ENCODE peak calls at places on chromosome 16, in four cellular contexts. C is IMR-90, Z is K562, E is GM12878. F is an unnamed sample.
A peak's percentile ranks its signal among the peaks of the same experiment; 100 is the strongest.

GRCh38 chr16:912684-913613 is 57.8 kb downstream of the LMF1 start:
- DNase-seq in Z (no peak), E (no peak), C (no peak), F (no peak)

GRCh38 chr16:14303182-14303618 is 232.1 kb downstream of the MRTFB start:
- DNase-seq in E (no peak), Z (no peak), C (peak; percentile 36), F (no peak)

GRCh38 chr16:1364510-1364909 is 12.8 kb downstream of the GNPTG start:
- DNase-seq in E (no peak), C (no peak), Z (no peak), F (no peak)

GRCh38 chr16:20075243-20075642 is 1.6 kb upstream of the GPR139 start:
- DNase-seq in Z (no peak), C (no peak), E (no peak), F (no peak)

GRCh38 chr16:86821933-86822332 is 243.6 kb downstream of the FOXL1 start:
- DNase-seq in C (no peak), E (no peak), Z (no peak), F (no peak)

GRCh38 chr16:87784812-87785211 is 19.0 kb upstream of the KLHDC4 start:
- DNase-seq in Z (no peak), C (peak; percentile 35), E (no peak), F (no peak)

GRCh38 chr16:80273635-80274538 is 266.9 kb upstream of the DYNLRB2 start:
- DNase-seq in E (no peak), Z (no peak), C (peak; percentile 75), F (no peak)

GRCh38 chr16:23509763-23510153 is 536 bp downstream of the GGA2 start:
- DNase-seq in Z (peak; percentile 47), C (peak; percentile 39), E (no peak), F (no peak)

GRCh38 chr16:88415381-88416323 is 32.9 kb downstream of the ZNF469 start:
- DNase-seq in E (no peak), Z (peak; percentile 64), C (no peak), F (no peak)

GRCh38 chr16:58475220-58475619 is 24.7 kb upstream of the NDRG4 start:
- DNase-seq in E (no peak), C (no peak), Z (no peak), F (no peak)

GRCh38 chr16:23060458-23061320 is 88.6 kb downstream of the USP31 start:
- DNase-seq in E (peak; percentile 7), Z (peak; percentile 72), C (peak; percentile 77), F (peak; percentile 73)

GRCh38 chr16:35559911-35560636 is 2100.7 kb downstream of the TP53TG3F start:
- DNase-seq in C (no peak), Z (no peak), E (no peak), F (no peak)

GRCh38 chr16:54429029-54429428 is 142.4 kb upstream of the IRX3 start:
- DNase-seq in Z (no peak), E (no peak), C (no peak), F (no peak)

GRCh38 chr16:53159781-53160436 is 105.1 kb downstream of the CHD9 start:
- DNase-seq in C (peak; percentile 62), Z (peak; percentile 45), E (peak; percentile 20), F (peak; percentile 63)

GRCh38 chr16:17803625-17804410 is 333.1 kb upstream of the XYLT1 start:
- DNase-seq in C (peak; percentile 97), Z (no peak), E (no peak), F (no peak)

GRCh38 chr16:19542138-19542821 is 13.2 kb upstream of the VPS35L start:
- DNase-seq in E (no peak), Z (no peak), C (no peak), F (no peak)

GRCh38 chr16:87149051-87149450 is 168.1 kb downstream of the C16orf95 start:
- DNase-seq in C (peak; percentile 29), Z (no peak), E (no peak), F (no peak)

GRCh38 chr16:53745753-53746258 is 41.9 kb downstream of the FTO start:
- DNase-seq in Z (peak; percentile 20), C (peak; percentile 62), E (no peak), F (peak; percentile 72)

GRCh38 chr16:89325861-89326471 is 108.5 kb downstream of the ZNF778 start:
- DNase-seq in C (peak; percentile 93), E (no peak), Z (peak; percentile 84), F (peak; percentile 66)

GRCh38 chr16:82715833-82716232 is 89.1 kb downstream of the CDH13 start:
- DNase-seq in Z (no peak), C (no peak), E (no peak), F (no peak)

GRCh38 chr16:30902070-30902972 is 5.9 kb downstream of the CTF1 start:
- DNase-seq in E (no peak), Z (peak; percentile 88), C (peak; percentile 63), F (peak; percentile 82)

GRCh38 chr16:645852-646678 is 3.1 kb upstream of the WDR90 start:
- DNase-seq in Z (no peak), E (no peak), C (no peak), F (no peak)

GRCh38 chr16:55116165-55116894 is 185.7 kb downstream of the IRX5 start:
- DNase-seq in Z (no peak), C (peak; percentile 68), E (no peak), F (no peak)

GRCh38 chr16:67184453-67185002 is 765 bp upstream of the MATCAP1 start:
- DNase-seq in Z (no peak), E (no peak), C (no peak), F (peak; percentile 40)

GRCh38 chr16:86466695-86467406 is 43.5 kb upstream of the FOXF1 start:
- DNase-seq in Z (no peak), C (peak; percentile 88), E (no peak), F (no peak)

GRCh38 chr16:66493490-66494401 is 56.2 kb downstream of the TK2 start:
- DNase-seq in E (no peak), C (no peak), Z (no peak), F (no peak)

GRCh38 chr16:79601092-79601977 is 798 bp upstream of the MAF start:
- DNase-seq in C (no peak), E (no peak), Z (no peak), F (peak; percentile 19)

GRCh38 chr16:20410153-20410723 is 904 bp downstream of the ACSM5 start:
- DNase-seq in E (no peak), Z (no peak), C (no peak), F (no peak)

GRCh38 chr16:53282975-53283946 is 151.0 kb upstream of the RBL2 start:
- DNase-seq in E (peak; percentile 3), C (peak; percentile 49), Z (peak; percentile 21), F (peak; percentile 58)

GRCh38 chr16:71358464-71359031 is at the start of gene CALB2:
- DNase-seq in E (no peak), Z (peak; percentile 81), C (peak; percentile 20), F (peak; percentile 58)

GRCh38 chr16:26598061-26598460 is 468.7 kb upstream of the C16orf82 start:
- DNase-seq in C (no peak), E (no peak), Z (peak; percentile 17), F (no peak)

GRCh38 chr16:53775821-53776431 is 72.0 kb downstream of the FTO start:
- DNase-seq in C (peak; percentile 91), E (no peak), Z (no peak), F (peak; percentile 39)

GRCh38 chr16:88931373-88931900 is 45.6 kb downstream of the CBFA2T3 start:
- DNase-seq in E (no peak), C (no peak), Z (no peak), F (no peak)

GRCh38 chr16:8173111-8173644 is 417.1 kb downstream of the TMEM114 start:
- DNase-seq in C (peak; percentile 28), Z (peak; percentile 85), E (peak; percentile 2), F (peak; percentile 74)

GRCh38 chr16:6377956-6378355 is 954.7 kb upstream of the RBFOX1 start:
- DNase-seq in Z (no peak), E (no peak), C (no peak), F (no peak)

GRCh38 chr16:81730090-81731051 is 48.7 kb upstream of the PLCG2 start:
- DNase-seq in Z (peak; percentile 75), E (no peak), C (peak; percentile 72), F (peak; percentile 95)

GRCh38 chr16:48194828-48195566 is 39.2 kb upstream of the ABCC12 start:
- DNase-seq in Z (no peak), E (no peak), C (peak; percentile 56), F (no peak)
- TF ChIP-seq ELK1 in Z (no peak), E (no peak), C (no peak), F (no peak)

DNA sequence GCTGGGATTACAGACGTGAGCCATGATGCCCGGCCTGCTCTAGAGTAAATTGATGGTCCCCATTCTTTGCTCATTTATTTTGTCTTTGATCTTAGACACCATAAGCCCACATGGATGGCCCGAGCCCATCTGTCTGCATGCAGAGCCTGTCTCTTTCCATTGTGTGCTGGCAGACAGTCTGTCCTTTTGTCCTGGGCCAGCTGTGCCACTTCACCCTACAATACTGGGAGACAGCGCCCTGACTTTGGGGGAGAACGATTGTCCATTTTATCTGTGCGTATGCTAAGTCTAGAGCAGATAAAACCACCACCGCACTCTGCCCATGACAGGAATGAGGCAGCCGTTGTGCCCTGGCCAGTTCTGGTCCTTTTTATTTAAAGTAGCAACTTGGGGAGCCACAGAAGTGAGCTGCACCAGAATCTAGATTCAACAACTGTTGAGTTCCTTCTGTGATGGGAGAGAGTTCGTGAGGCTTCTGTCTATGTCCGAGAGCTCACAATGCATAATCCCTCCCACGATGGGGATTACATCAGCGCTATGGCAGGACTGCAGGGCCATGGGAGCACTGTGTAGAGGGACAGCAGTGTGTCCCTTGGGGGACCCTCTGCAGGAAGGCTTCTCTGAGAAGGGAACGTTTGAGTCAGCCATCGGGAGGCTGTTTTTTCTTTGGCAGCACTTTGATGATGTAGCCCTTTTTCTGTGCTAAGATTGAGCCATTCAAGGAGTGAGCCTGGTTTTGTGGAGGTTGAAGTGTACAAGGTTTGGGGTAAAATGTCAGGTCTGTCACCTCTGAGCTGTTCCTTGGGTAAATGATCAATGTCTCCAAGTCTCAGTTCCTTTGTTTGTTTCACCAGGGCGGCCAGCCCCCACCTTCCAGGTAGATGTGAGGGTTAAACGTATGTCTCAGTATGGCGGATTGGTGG is 13.0 kb downstream of the SNX29 start:
- DNase-seq in C (no peak), E (no peak), Z (no peak), F (no peak)
- TF ChIP-seq RCOR1 in C (no peak), E (no peak), Z (no peak), F (no peak)

GRCh38 chr16:49855822-49856740 is at the start of gene ZNF423:
- DNase-seq in E (no peak), C (no peak), Z (no peak), F (no peak)

GRCh38 chr16:49855280-49855821 is 561 bp downstream of the ZNF423 start:
- DNase-seq in E (peak; percentile 19), Z (peak; percentile 64), C (peak; percentile 31), F (peak; percentile 31)

GRCh38 chr16:49851468-49851787 is 4.5 kb downstream of the ZNF423 start:
- DNase-seq in C (no peak), E (no peak), Z (no peak), F (no peak)

GRCh38 chr16:49856741-49857330 is 924 bp upstream of the ZNF423 start:
- DNase-seq in E (no peak), C (peak; percentile 55), Z (peak; percentile 68), F (peak; percentile 78)

GRCh38 chr16:49854227-49855203 is 1.4 kb downstream of the ZNF423 start:
- DNase-seq in E (no peak), C (no peak), Z (no peak), F (peak; percentile 31)
- TF ChIP-seq ELK1 in E (no peak), C (no peak), Z (no peak), F (no peak)

GRCh38 chr16:72983241-72983640 is 64.7 kb downstream of the ZFHX3 start:
- DNase-seq in Z (no peak), C (no peak), E (no peak), F (no peak)

GRCh38 chr16:72983728-72984350 is 64.1 kb downstream of the ZFHX3 start:
- DNase-seq in C (no peak), Z (no peak), E (no peak), F (no peak)

GRCh38 chr16:72987480-72987901 is 60.4 kb downstream of the ZFHX3 start:
- DNase-seq in E (no peak), Z (no peak), C (no peak), F (no peak)

GRCh38 chr16:72986011-72986410 is 61.9 kb downstream of the ZFHX3 start:
- DNase-seq in Z (no peak), C (no peak), E (no peak), F (no peak)

GRCh38 chr16:72985148-72985882 is 62.6 kb downstream of the ZFHX3 start:
- DNase-seq in E (no peak), C (peak; percentile 48), Z (no peak), F (no peak)
- TF ChIP-seq RCOR1 in E (no peak), C (no peak), Z (no peak), F (no peak)